ENCODE peak calls at places on chromosomes 2 and 18, in four cellular contexts. S is GM23248, R is PC-3, I is HCT116. U is an unnamed sample.

GRCh38 chr2:125168442-125168841 is 1143.4 kb downstream of the CNTNAP5 start:
- DNase-seq in I (no peak), R (no peak), S (no peak), U (no peak)

GRCh38 chr18:48934708-48935432 is 15.9 kb downstream of the SMAD7 start:
- DNase-seq in R (no peak), S (peak; percentile 57), I (no peak), U (no peak)

GRCh38 chr2:2947406-2947805 is 430.2 kb downstream of the EIPR1 start:
- DNase-seq in R (no peak), S (no peak), I (no peak), U (no peak)

GRCh38 chr2:180892081-180892480 is 88.3 kb upstream of the UBE2E3 start:
- DNase-seq in S (no peak), I (no peak), R (no peak), U (no peak)

GRCh38 chr2:96730212-96730611 is 9.7 kb downstream of the LMAN2L start:
- DNase-seq in S (peak; percentile 77), R (no peak), I (no peak), U (no peak)

GRCh38 chr18:43525149-43525548 is 247.9 kb upstream of the SYT4 start:
- DNase-seq in R (no peak), S (no peak), I (no peak), U (no peak)

GRCh38 chr2:222903234-222904220 is 42.7 kb downstream of the ACSL3 start:
- DNase-seq in R (peak; percentile 64), S (peak; percentile 76), I (no peak), U (peak; percentile 73)

GRCh38 chr2:162833345-162833744 is 5.2 kb downstream of the KCNH7 start:
- DNase-seq in R (no peak), I (no peak), S (no peak), U (no peak)

GRCh38 chr2:64987963-64988419 is 1.2 kb upstream of the SLC1A4 start:
- DNase-seq in R (peak; percentile 75), S (peak; percentile 96), I (no peak), U (peak; percentile 83)

GRCh38 chr2:78245394-78246140 is 723.4 kb upstream of the LRRTM4 start:
- DNase-seq in S (no peak), I (no peak), R (no peak), U (no peak)

GRCh38 chr2:67600946-67601345 is 203.8 kb downstream of the ETAA1 start:
- DNase-seq in S (peak; percentile 62), R (peak; percentile 68), I (no peak), U (no peak)

GRCh38 chr18:48409591-48410094 is 460 bp upstream of the ZBTB7C start:
- DNase-seq in S (peak; percentile 40), R (no peak), I (no peak), U (peak; percentile 49)

GRCh38 chr2:203328735-203329549 is 748 bp downstream of the ABI2 start:
- DNase-seq in R (peak; percentile 45), S (peak; percentile 85), I (no peak), U (peak; percentile 72)

GRCh38 chr2:39845460-39846146 is 66.5 kb upstream of the THUMPD2 start:
- DNase-seq in R (peak; percentile 94), I (peak; percentile 68), S (peak; percentile 44), U (no peak)

GRCh38 chr2:10120158-10120937 is 2.2 kb upstream of the RRM2 start:
- DNase-seq in I (peak; percentile 90), R (peak; percentile 93), S (peak; percentile 95), U (peak; percentile 98)

GRCh38 chr2:31282634-31283033 is 48.7 kb downstream of the EHD3 start:
- DNase-seq in S (no peak), R (peak; percentile 30), I (no peak), U (no peak)

GRCh38 chr2:73855526-73855925 is 26.8 kb downstream of the STAMBP start:
- DNase-seq in S (peak; percentile 19), R (no peak), I (no peak), U (no peak)

GRCh38 chr2:88212251-88212790 is 42.2 kb downstream of the THNSL2 start:
- DNase-seq in S (peak; percentile 46), R (peak; percentile 33), I (peak; percentile 38), U (peak; percentile 86)

GRCh38 chr18:11074879-11075278 is 74.5 kb downstream of the PIEZO2 start:
- DNase-seq in S (no peak), I (no peak), R (no peak), U (no peak)

GRCh38 chr2:79512442-79513401 is at the start of gene CTNNA2:
- DNase-seq in R (peak; percentile 15), S (peak; percentile 24), I (no peak), U (peak; percentile 92)

GRCh38 chr18:8329186-8329771 is 280.0 kb upstream of the RAB12 start:
- DNase-seq in R (peak; percentile 86), I (no peak), S (peak; percentile 58), U (no peak)

GRCh38 chr18:75374466-75374865 is 53.0 kb downstream of the SMIM21 start:
- DNase-seq in S (no peak), I (no peak), R (peak; percentile 4), U (no peak)

GRCh38 chr2:18245375-18245774 is 315.1 kb downstream of the RDH14 start:
- DNase-seq in S (peak; percentile 13), R (no peak), I (no peak), U (no peak)

GRCh38 chr2:165682546-165682945 is 111.5 kb downstream of the GALNT3 start:
- DNase-seq in S (no peak), I (no peak), R (no peak), U (no peak)

GRCh38 chr2:212237350-212238095 is 301.1 kb downstream of the ERBB4 start:
- DNase-seq in S (no peak), R (no peak), I (no peak), U (peak; percentile 72)

GRCh38 chr2:241940329-241940728 is 70.8 kb downstream of the RTP5 start:
- DNase-seq in R (no peak), S (peak; percentile 18), I (peak; percentile 8), U (peak; percentile 66)

GRCh38 chr2:54419386-54419785 is 36.7 kb upstream of the SPTBN1 start:
- DNase-seq in R (no peak), I (no peak), S (peak; percentile 17), U (no peak)

GRCh38 chr2:63841254-63842022 is at the start of gene UGP2:
- DNase-seq in S (peak; percentile 96), I (peak; percentile 80), R (peak; percentile 91), U (peak; percentile 96)

GRCh38 chr2:107811982-107812381 is 14.7 kb upstream of the RGPD4 start:
- DNase-seq in I (no peak), S (no peak), R (no peak), U (no peak)

GRCh38 chr2:60678551-60678950 is 77.5 kb upstream of the PAPOLG start:
- DNase-seq in S (no peak), R (no peak), I (no peak), U (no peak)

GRCh38 chr2:172308253-172308935 is 119.0 kb upstream of the ITGA6 start:
- DNase-seq in I (no peak), R (no peak), S (no peak), U (no peak)

GRCh38 chr18:47247036-47247832 is 4.2 kb downstream of the SKOR2 start:
- DNase-seq in I (no peak), R (no peak), S (no peak), U (peak; percentile 71)
- TF ChIP-seq EZH2 in I (no peak), R (no peak), S (no peak), U (no peak)

GRCh38 chr2:119333833-119334232 is 32.8 kb downstream of the C2orf76 start:
- DNase-seq in S (no peak), I (no peak), R (no peak), U (no peak)
- H3K9me2 ChIP-seq in S (no peaks in the 10 kb centered on the region), I (no peaks in the 10 kb centered on the region), R (no peaks in the 10 kb centered on the region), U (no peaks in the 10 kb centered on the region)

GRCh38 chr2:20666364-20667150 is at the start of gene GDF7:
- DNase-seq in S (no peak), I (no peak), R (no peak), U (peak; percentile 74)
- TF ChIP-seq EZH2 in S (peak; percentile 84), I (no peak), R (peak; percentile 89), U (peak; percentile 84)

GRCh38 chr2:23381498-23381897 is 3.5 kb upstream of the KLHL29 start:
- DNase-seq in R (peak; percentile 8), S (no peak), I (no peak), U (no peak)

GRCh38 chr2:23381084-23381483 is 3.9 kb upstream of the KLHL29 start:
- DNase-seq in I (peak; percentile 89), S (peak; percentile 70), R (peak; percentile 90), U (no peak)

GRCh38 chr2:23378496-23378895 is 6.5 kb upstream of the KLHL29 start:
- DNase-seq in S (no peak), I (no peak), R (no peak), U (no peak)

GRCh38 chr2:23379220-23379695 is 5.7 kb upstream of the KLHL29 start:
- DNase-seq in S (no peak), I (no peak), R (no peak), U (no peak)

GRCh38 chr2:23380562-23381065 is 4.4 kb upstream of the KLHL29 start:
- DNase-seq in I (no peak), R (peak; percentile 29), S (no peak), U (no peak)
- H3K9me2 ChIP-seq in I (no peaks in the 10 kb centered on the region), R (no peaks in the 10 kb centered on the region), S (no peaks in the 10 kb centered on the region), U (no peaks in the 10 kb centered on the region)

DNA sequence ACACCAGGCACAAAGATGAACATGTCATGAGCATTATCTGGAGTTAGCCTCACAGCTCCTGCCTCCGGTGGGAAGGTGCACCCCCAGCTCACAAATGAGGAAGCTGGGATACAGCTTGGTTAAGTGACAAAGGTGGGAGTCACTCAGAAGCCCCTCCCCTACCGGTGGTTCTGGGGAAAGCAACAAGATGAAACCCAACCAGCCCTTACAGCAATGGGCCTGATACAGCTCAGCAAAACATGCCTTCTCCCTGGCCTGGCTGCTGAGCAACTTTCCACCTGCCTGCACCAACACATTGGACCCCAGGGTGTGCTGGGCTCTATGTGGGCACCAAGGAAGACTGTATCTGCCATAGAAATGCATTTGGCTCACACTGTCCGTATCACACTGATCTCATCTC is 113.2 kb downstream of the GYPC start:
- DNase-seq in I (no peak), S (no peak), R (no peak), U (no peak)
- TF ChIP-seq EZH2 in I (no peak), S (no peak), R (no peak), U (no peak)

GRCh38 chr2:151405376-151405775 is 4.3 kb upstream of the RIF1 start:
- DNase-seq in R (no peak), I (no peak), S (no peak), U (no peak)
- H3K9me2 ChIP-seq in R (no peaks in the 10 kb centered on the region), I (peaks cover 2% of the 10 kb centered on the region), S (no peaks in the 10 kb centered on the region), U (no peaks in the 10 kb centered on the region)